ENCODE peak calls at places on chromosomes 13 and 19, in seven cellular contexts. J, O, Y, R, L, U and W are unnamed samples.

GRCh38 chr13:111937763-111938375 is 129.1 kb upstream of the SOX1 start:
- DNase-seq in O (no peak), R (no peak), L (no peak), Y (no peak), J (no peak), U (no peak), W (no peak)

GRCh38 chr19:1584500-1585242 is 8.0 kb downstream of the MBD3 start:
- DNase-seq in R (no peak), U (no peak), Y (no peak), O (no peak), L (no peak), J (no peak), W (no peak)

GRCh38 chr19:19361075-19361594 is 40.5 kb downstream of the MAU2 start:
- DNase-seq in U (peak), O (peak), L (peak), R (peak), Y (peak), J (peak), W (peak)

GRCh38 chr19:4638330-4638729 is 986 bp upstream of the TNFAIP8L1 start:
- DNase-seq in O (peak), R (no peak), Y (no peak), J (no peak), U (no peak), L (no peak), W (no peak)

GRCh38 chr19:18006895-18007604 is 920 bp upstream of the ARRDC2 start:
- DNase-seq in U (peak), Y (peak), J (peak), L (peak), O (peak), R (peak), W (peak)

GRCh38 chr19:16520074-16520973 is 21.9 kb downstream of the CHERP start:
- DNase-seq in U (no peak), L (no peak), O (no peak), J (no peak), R (no peak), Y (no peak), W (no peak)

GRCh38 chr13:33218020-33218419 is 67.5 kb downstream of the STARD13 start:
- DNase-seq in U (peak), L (no peak), Y (peak), O (no peak), R (no peak), J (no peak), W (peak)

GRCh38 chr19:50820549-50821247 is 2.9 kb downstream of the KLK1 start:
- DNase-seq in U (no peak), L (no peak), J (no peak), Y (peak), O (no peak), R (no peak), W (no peak)

GRCh38 chr19:39144487-39145071 is 19.0 kb downstream of the PAK4 start:
- DNase-seq in L (no peak), Y (peak), O (peak), R (no peak), U (no peak), J (no peak), W (no peak)

GRCh38 chr13:110484290-110485048 is 77.1 kb downstream of the RAB20 start:
- DNase-seq in Y (no peak), O (no peak), L (no peak), R (no peak), J (no peak), U (no peak), W (no peak)

GRCh38 chr13:52725302-52725701 is 14.3 kb downstream of the CNMD start:
- DNase-seq in J (no peak), R (no peak), U (no peak), L (no peak), Y (no peak), O (no peak), W (no peak)

GRCh38 chr13:27918918-27919255 is 913 bp upstream of the PDX1 start:
- DNase-seq in R (no peak), L (no peak), U (no peak), O (no peak), J (no peak), Y (no peak), W (no peak)

GRCh38 chr13:39777527-39778061 is 122.1 kb downstream of the COG6 start:
- DNase-seq in Y (peak), O (peak), L (no peak), R (no peak), U (peak), J (no peak), W (peak)